ENCODE peak calls at places on chromosomes 16 and 17, in nine cellular contexts. One of them, this sample, is unnamed.

GRCh38 chr16:11106726-11107125 is 149.3 kb downstream of the SOCS1 start:
- DNase-seq in fibroblast of gingiva: no peak
- DNase-seq in iris pigment epithelial cell: no peak
- DNase-seq in central memory CD4-positive, alpha-beta T cell: no peak
- DNase-seq in memory B cell: no peak
- DNase-seq in lung: no peak
- DNase-seq in iPS DF 6.9: no peak
- DNase-seq in hypothalamus: no peak
- DNase-seq in stimulated activated naive CD4-positive, alpha-beta T cell: no peak
- DNase-seq in this sample: no peak

GRCh38 chr17:14332331-14332730 is 31.4 kb downstream of the HS3ST3B1 start:
- DNase-seq in hypothalamus: no peak
- DNase-seq in stimulated activated naive CD4-positive, alpha-beta T cell: no peak
- DNase-seq in lung: no peak
- DNase-seq in fibroblast of gingiva: no peak
- DNase-seq in iris pigment epithelial cell: no peak
- DNase-seq in central memory CD4-positive, alpha-beta T cell: no peak
- DNase-seq in memory B cell: no peak
- DNase-seq in iPS DF 6.9: no peak
- DNase-seq in this sample: no peak

GRCh38 chr17:11997147-11997971 is at the start of gene ZNF18:
- DNase-seq in iPS DF 6.9: peak
- DNase-seq in lung: peak
- DNase-seq in central memory CD4-positive, alpha-beta T cell: peak
- DNase-seq in fibroblast of gingiva: peak
- DNase-seq in hypothalamus: peak
- DNase-seq in iris pigment epithelial cell: peak
- DNase-seq in stimulated activated naive CD4-positive, alpha-beta T cell: peak
- DNase-seq in memory B cell: peak
- DNase-seq in this sample: peak

GRCh38 chr16:4474192-4474961 is at the start of gene NMRAL1:
- DNase-seq in hypothalamus: peak
- DNase-seq in central memory CD4-positive, alpha-beta T cell: peak
- DNase-seq in lung: peak
- DNase-seq in fibroblast of gingiva: peak
- DNase-seq in memory B cell: peak
- DNase-seq in stimulated activated naive CD4-positive, alpha-beta T cell: peak
- DNase-seq in iris pigment epithelial cell: peak
- DNase-seq in iPS DF 6.9: peak
- DNase-seq in this sample: peak

GRCh38 chr17:18039535-18040286 is 503 bp downstream of the GID4 start:
- DNase-seq in lung: no peak
- DNase-seq in stimulated activated naive CD4-positive, alpha-beta T cell: no peak
- DNase-seq in iris pigment epithelial cell: peak
- DNase-seq in fibroblast of gingiva: no peak
- DNase-seq in iPS DF 6.9: no peak
- DNase-seq in memory B cell: peak
- DNase-seq in central memory CD4-positive, alpha-beta T cell: no peak
- DNase-seq in hypothalamus: no peak
- DNase-seq in this sample: peak

GRCh38 chr17:45305532-45306087 is 11.2 kb downstream of the MAP3K14 start:
- DNase-seq in lung: no peak
- DNase-seq in iris pigment epithelial cell: peak
- DNase-seq in stimulated activated naive CD4-positive, alpha-beta T cell: no peak
- DNase-seq in iPS DF 6.9: no peak
- DNase-seq in fibroblast of gingiva: peak
- DNase-seq in central memory CD4-positive, alpha-beta T cell: no peak
- DNase-seq in memory B cell: no peak
- DNase-seq in hypothalamus: no peak
- DNase-seq in this sample: no peak

GRCh38 chr16:3188925-3189825 is 1.2 kb downstream of the OR1F1 start:
- DNase-seq in lung: no peak
- DNase-seq in central memory CD4-positive, alpha-beta T cell: no peak
- DNase-seq in iris pigment epithelial cell: peak
- DNase-seq in hypothalamus: no peak
- DNase-seq in memory B cell: no peak
- DNase-seq in fibroblast of gingiva: peak
- DNase-seq in stimulated activated naive CD4-positive, alpha-beta T cell: peak
- DNase-seq in iPS DF 6.9: no peak
- DNase-seq in this sample: no peak

GRCh38 chr16:49698416-49698815 is 157.5 kb downstream of the ZNF423 start:
- DNase-seq in iPS DF 6.9: no peak
- DNase-seq in stimulated activated naive CD4-positive, alpha-beta T cell: no peak
- DNase-seq in fibroblast of gingiva: no peak
- DNase-seq in memory B cell: no peak
- DNase-seq in lung: no peak
- DNase-seq in hypothalamus: no peak
- DNase-seq in iris pigment epithelial cell: no peak
- DNase-seq in central memory CD4-positive, alpha-beta T cell: no peak
- DNase-seq in this sample: no peak

GRCh38 chr16:11090947-11091785 is 146.8 kb downstream of the CLEC16A start:
- DNase-seq in iPS DF 6.9: no peak
- DNase-seq in hypothalamus: no peak
- DNase-seq in central memory CD4-positive, alpha-beta T cell: no peak
- DNase-seq in iris pigment epithelial cell: no peak
- DNase-seq in lung: no peak
- DNase-seq in memory B cell: no peak
- DNase-seq in stimulated activated naive CD4-positive, alpha-beta T cell: no peak
- DNase-seq in fibroblast of gingiva: no peak
- DNase-seq in this sample: no peak

GRCh38 chr16:70685938-70686375 is at the start of gene MTSS2:
- DNase-seq in hypothalamus: peak
- DNase-seq in memory B cell: no peak
- DNase-seq in iPS DF 6.9: no peak
- DNase-seq in iris pigment epithelial cell: peak
- DNase-seq in central memory CD4-positive, alpha-beta T cell: no peak
- DNase-seq in stimulated activated naive CD4-positive, alpha-beta T cell: no peak
- DNase-seq in fibroblast of gingiva: peak
- DNase-seq in lung: peak
- DNase-seq in this sample: peak

GRCh38 chr16:77760800-77761199 is 27.6 kb upstream of the VAT1L start:
- DNase-seq in memory B cell: no peak
- DNase-seq in stimulated activated naive CD4-positive, alpha-beta T cell: no peak
- DNase-seq in hypothalamus: no peak
- DNase-seq in fibroblast of gingiva: no peak
- DNase-seq in central memory CD4-positive, alpha-beta T cell: no peak
- DNase-seq in lung: no peak
- DNase-seq in iPS DF 6.9: no peak
- DNase-seq in iris pigment epithelial cell: peak
- DNase-seq in this sample: no peak

GRCh38 chr17:50149099-50149424 is 1.4 kb downstream of the PPP1R9B start:
- DNase-seq in lung: no peak
- DNase-seq in iPS DF 6.9: no peak
- DNase-seq in memory B cell: peak
- DNase-seq in fibroblast of gingiva: peak
- DNase-seq in hypothalamus: no peak
- DNase-seq in iris pigment epithelial cell: no peak
- DNase-seq in central memory CD4-positive, alpha-beta T cell: no peak
- DNase-seq in stimulated activated naive CD4-positive, alpha-beta T cell: peak
- DNase-seq in this sample: no peak

GRCh38 chr17:50354198-50354597 is 8.3 kb downstream of the XYLT2 start:
- DNase-seq in fibroblast of gingiva: no peak
- DNase-seq in memory B cell: no peak
- DNase-seq in hypothalamus: no peak
- DNase-seq in iris pigment epithelial cell: no peak
- DNase-seq in stimulated activated naive CD4-positive, alpha-beta T cell: no peak
- DNase-seq in central memory CD4-positive, alpha-beta T cell: no peak
- DNase-seq in lung: no peak
- DNase-seq in iPS DF 6.9: no peak
- DNase-seq in this sample: no peak

GRCh38 chr17:70984873-70985272 is 815.5 kb downstream of the KCNJ2 start:
- DNase-seq in memory B cell: no peak
- DNase-seq in stimulated activated naive CD4-positive, alpha-beta T cell: no peak
- DNase-seq in fibroblast of gingiva: no peak
- DNase-seq in central memory CD4-positive, alpha-beta T cell: no peak
- DNase-seq in hypothalamus: no peak
- DNase-seq in iris pigment epithelial cell: no peak
- DNase-seq in lung: no peak
- DNase-seq in iPS DF 6.9: no peak
- DNase-seq in this sample: no peak

GRCh38 chr16:54929090-54930033 is 1.3 kb upstream of the IRX5 start:
- DNase-seq in central memory CD4-positive, alpha-beta T cell: peak
- DNase-seq in memory B cell: peak
- DNase-seq in fibroblast of gingiva: peak
- DNase-seq in lung: peak
- DNase-seq in hypothalamus: peak
- DNase-seq in iPS DF 6.9: peak
- DNase-seq in stimulated activated naive CD4-positive, alpha-beta T cell: peak
- DNase-seq in iris pigment epithelial cell: peak
- DNase-seq in this sample: peak